ENCODE peak calls at places on chromosome 4, in six cellular contexts. L is SK-N-SH, T is HepG2, Y is K562, H is H1, W is GM12878. I is an unnamed sample.

GRCh38 chr4:176910646-176911045 is 117.9 kb upstream of the VEGFC start:
- DNase-seq in Y (no peak), H (no peak), W (no peak), T (no peak), L (no peak), I (no peak)

GRCh38 chr4:92433272-92433758 is 129.5 kb downstream of the GRID2 start:
- DNase-seq in T (no peak), W (no peak), Y (no peak), L (no peak), H (no peak), I (no peak)

GRCh38 chr4:22129454-22130075 is 181.0 kb upstream of the KCNIP4 start:
- DNase-seq in H (peak; percentile 75), L (peak; percentile 25), Y (peak; percentile 9), W (no peak), T (peak; percentile 5), I (no peak)

GRCh38 chr4:7358100-7358735 is 76.5 kb downstream of the PSAPL1 start:
- DNase-seq in W (no peak), Y (no peak), H (no peak), T (no peak), L (no peak), I (no peak)

GRCh38 chr4:38281416-38282071 is 321.3 kb downstream of the PTTG2 start:
- DNase-seq in Y (no peak), T (no peak), W (no peak), H (no peak), L (no peak), I (no peak)

GRCh38 chr4:48300004-48300403 is 30.4 kb upstream of the TEC start:
- DNase-seq in T (no peak), L (no peak), Y (no peak), H (no peak), W (no peak), I (no peak)

GRCh38 chr4:41365726-41366125 is 109.0 kb downstream of the UCHL1 start:
- DNase-seq in L (no peak), H (no peak), Y (no peak), W (no peak), T (no peak), I (no peak)

GRCh38 chr4:24984602-24985532 is 45.9 kb downstream of the LGI2 start:
- DNase-seq in Y (no peak), L (no peak), T (no peak), H (no peak), W (no peak), I (no peak)

GRCh38 chr4:24686866-24687672 is 102.7 kb upstream of the DHX15 start:
- DNase-seq in W (no peak), T (peak; percentile 17), Y (peak; percentile 59), H (peak; percentile 88), L (peak; percentile 26), I (no peak)

GRCh38 chr4:153258750-153259149 is 54.5 kb downstream of the TRIM2 start:
- DNase-seq in T (no peak), H (no peak), L (no peak), W (no peak), Y (no peak), I (no peak)
- TF ChIP-seq GABPA in T (no peak), H (no peak), L (no peak), W (no peak), Y (no peak), I (no peak)

DNA sequence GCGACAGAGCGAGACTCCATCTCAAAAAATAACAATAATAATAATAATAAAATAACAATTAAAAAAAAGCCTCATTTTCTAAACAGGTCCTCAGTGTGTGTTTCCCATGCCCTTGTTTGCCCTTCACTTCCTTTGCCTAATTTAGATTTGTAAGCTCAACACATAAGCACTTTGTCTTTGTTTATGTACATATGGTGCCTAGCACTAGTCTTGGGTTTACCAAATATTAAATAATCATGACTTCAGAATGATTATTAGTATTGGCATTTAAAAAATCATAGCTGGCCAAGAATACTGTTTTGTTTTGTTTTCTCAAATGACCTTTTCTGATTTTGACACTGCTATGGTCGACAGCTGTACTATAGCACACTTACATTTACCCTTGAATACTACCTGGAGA is 6.4 kb upstream of the RAPGEF2 start:
- DNase-seq in H (no peak), W (no peak), L (no peak), Y (no peak), T (no peak), I (no peak)
- TF ChIP-seq GABPA in H (no peak), W (no peak), L (no peak), Y (no peak), T (no peak), I (no peak)

DNA sequence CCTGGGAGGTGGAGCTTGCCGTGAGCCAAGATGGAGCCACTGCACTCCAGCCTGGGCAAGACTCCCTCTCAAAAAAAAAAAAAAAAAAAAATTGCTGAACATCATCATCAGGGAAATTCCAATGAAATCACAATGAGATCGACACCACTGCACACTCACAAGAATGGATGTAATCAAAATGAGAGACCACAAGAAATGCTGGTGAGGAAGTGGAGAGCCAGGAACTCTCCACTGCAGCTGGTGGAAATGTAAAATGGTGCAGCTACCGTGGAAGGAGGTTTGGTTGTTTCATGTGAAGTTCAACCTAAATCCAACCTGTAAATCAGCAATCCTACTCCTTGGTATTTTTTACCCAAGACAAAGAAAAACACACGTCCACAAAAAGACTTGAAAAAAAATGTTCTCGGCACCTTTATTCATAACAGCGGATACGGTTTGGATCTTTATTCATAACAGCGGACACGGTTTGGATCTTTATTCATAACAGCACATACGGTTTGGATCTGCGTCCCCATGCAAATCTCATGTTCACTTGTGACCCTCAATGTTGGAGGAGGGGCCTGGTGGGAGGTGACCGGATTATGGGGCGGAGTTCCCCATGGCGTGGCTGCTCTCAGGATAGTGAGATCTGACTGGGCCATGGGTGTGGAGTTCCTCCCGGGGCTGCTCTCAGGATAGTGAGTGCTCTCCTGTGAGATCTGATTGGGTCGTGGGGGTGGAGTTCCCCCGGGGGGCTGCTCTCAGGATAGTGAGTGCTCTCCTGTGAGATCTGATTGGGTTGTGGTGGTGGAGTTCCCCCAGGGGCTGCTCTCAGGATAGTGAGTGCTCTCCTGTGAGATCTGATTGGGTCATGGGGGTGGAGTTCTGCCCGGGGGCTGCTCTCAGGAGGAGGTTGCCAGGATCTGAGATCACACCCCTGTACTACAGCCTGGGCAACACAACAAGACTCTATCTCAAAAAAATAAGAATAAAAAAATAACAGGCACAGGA is 7.7 kb downstream of the GAK start:
- DNase-seq in T (no peak), Y (peak; percentile 80), W (peak; percentile 50), L (peak; percentile 46), H (no peak), I (no peak)
- TF ChIP-seq GABPA in T (no peak), Y (no peak), W (no peak), L (no peak), H (no peak), I (no peak)

GRCh38 chr4:75248770-75249467 is 265.3 kb downstream of the RCHY1 start:
- DNase-seq in H (no peak), T (no peak), Y (no peak), W (no peak), L (no peak), I (no peak)
- TF ChIP-seq GABPA in H (no peak), T (no peak), Y (no peak), W (no peak), L (no peak), I (no peak)

DNA sequence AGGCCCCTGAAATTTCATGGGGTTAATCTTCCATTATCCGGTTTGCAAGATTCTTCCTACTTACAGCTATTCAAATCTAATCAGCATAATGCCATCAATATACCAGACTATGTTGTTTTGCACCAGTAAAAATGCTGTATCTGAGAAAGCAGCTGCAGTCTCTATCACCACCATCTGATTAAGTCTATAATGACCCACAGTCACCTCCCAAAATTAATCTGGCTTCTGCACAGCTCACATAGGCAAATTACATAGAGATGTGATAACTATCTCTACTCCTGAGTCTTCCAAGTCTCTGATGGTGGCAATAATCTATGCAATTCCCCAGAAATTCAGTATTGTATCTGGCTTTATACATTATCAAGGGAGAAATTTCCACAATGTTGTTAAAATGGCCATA is 113.2 kb downstream of the STPG2 start:
- DNase-seq in L (no peak), T (no peak), Y (no peak), H (no peak), W (no peak), I (no peak)
- TF ChIP-seq GABPA in L (no peak), T (no peak), Y (no peak), H (no peak), W (no peak), I (no peak)

GRCh38 chr4:166144607-166145006 is 271.6 kb downstream of the TLL1 start:
- DNase-seq in W (no peak), T (no peak), L (no peak), Y (no peak), H (no peak), I (no peak)

GRCh38 chr4:166143227-166143626 is 270.2 kb downstream of the TLL1 start:
- DNase-seq in W (no peak), L (no peak), H (no peak), Y (no peak), T (no peak), I (no peak)

GRCh38 chr4:166146806-166147540 is 273.9 kb downstream of the TLL1 start:
- DNase-seq in W (no peak), L (no peak), H (no peak), T (no peak), Y (no peak), I (no peak)
- TF ChIP-seq GABPA in W (no peak), L (no peak), H (no peak), T (no peak), Y (no peak), I (no peak)

GRCh38 chr4:168063031-168063430 is 29.3 kb upstream of the ANXA10 start:
- DNase-seq in W (no peak), H (no peak), T (no peak), L (no peak), Y (no peak), I (no peak)

GRCh38 chr4:168057412-168057811 is 34.9 kb upstream of the ANXA10 start:
- DNase-seq in Y (no peak), T (no peak), H (no peak), L (no peak), W (peak; percentile 24), I (no peak)

DNA sequence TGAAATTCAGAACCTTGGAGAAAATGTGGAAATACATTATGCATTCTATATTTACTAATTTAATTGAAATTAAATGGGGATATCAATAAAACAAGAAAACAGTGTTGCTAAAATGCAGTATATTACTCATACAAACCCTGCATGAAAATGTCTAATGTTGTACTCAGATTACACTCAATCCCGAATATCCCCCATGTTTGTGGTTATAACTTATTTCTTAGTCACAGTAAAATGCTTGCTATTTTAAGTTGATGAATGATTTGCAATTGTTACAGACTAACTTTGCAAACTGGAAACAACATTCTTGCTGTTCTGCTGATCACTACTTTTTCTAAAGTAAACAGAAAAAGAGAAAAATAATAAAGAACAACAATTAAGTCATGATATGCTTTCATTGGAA is 33.1 kb upstream of the ANXA10 start:
- DNase-seq in H (no peak), Y (no peak), T (no peak), W (no peak), L (no peak), I (no peak)
- TF ChIP-seq GABPA in H (no peak), Y (no peak), T (no peak), W (no peak), L (no peak), I (no peak)